ENCODE peak calls at places on chromosome X, in ten cellular contexts. F is endodermal cell, D is mammary epithelial cell, P is fibroblast of mammary gland, A is BJ, M is cardiac muscle cell, Y is A549, Q is neural crest cell, U is cardiac fibroblast, G is ovary. X is an unnamed sample.

GRCh38 chrX:119570351-119570835 is 4.0 kb upstream of the UBE2A start:
- DNase-seq in F (no peak), U (no peak), M (no peak), Y (no peak), G (no peak), D (no peak), P (no peak), Q (no peak), A (no peak), X (no peak)

GRCh38 chrX:124098089-124098488 is 136.6 kb downstream of the STAG2 start:
- DNase-seq in M (peak), F (no peak), D (peak), P (peak), G (no peak), U (peak), Y (no peak), Q (peak), A (no peak), X (peak)

GRCh38 chrX:137707348-137707747 is 141.4 kb downstream of the ZIC3 start:
- DNase-seq in U (no peak), Q (no peak), M (no peak), F (no peak), G (no peak), A (no peak), D (no peak), Y (no peak), P (no peak), X (no peak)

GRCh38 chrX:39903937-39904336 is 193.8 kb downstream of the BCOR start:
- DNase-seq in A (no peak), Y (peak), Q (no peak), G (no peak), U (peak), M (peak), P (peak), D (peak), F (no peak), X (peak)

GRCh38 chrX:78375894-78376293 is 48.5 kb upstream of the CYSLTR1 start:
- DNase-seq in U (peak), D (peak), P (no peak), Y (no peak), A (no peak), Q (no peak), F (no peak), G (no peak), M (no peak), X (no peak)

GRCh38 chrX:84873176-84873575 is 130.5 kb upstream of the APOOL start:
- DNase-seq in A (no peak), G (no peak), F (no peak), P (no peak), Y (no peak), M (no peak), U (no peak), Q (no peak), D (no peak), X (no peak)

GRCh38 chrX:19174401-19175025 is 52.2 kb upstream of the ADGRG2 start:
- DNase-seq in A (no peak), D (peak), M (peak), U (peak), Y (peak), Q (no peak), F (no peak), G (no peak), P (peak), X (peak)

GRCh38 chrX:44903107-44903506 is 30.1 kb downstream of the KDM6A start:
- DNase-seq in G (no peak), A (no peak), P (peak), U (peak), F (no peak), M (peak), D (peak), Y (peak), Q (no peak), X (peak)

GRCh38 chrX:107206697-107207065 is 270 bp downstream of the DNAAF6 start:
- DNase-seq in A (no peak), P (no peak), G (no peak), D (no peak), Q (no peak), M (no peak), Y (no peak), F (no peak), U (no peak), X (no peak)

GRCh38 chrX:68332156-68332823 is 101.0 kb downstream of the OPHN1 start:
- DNase-seq in Y (no peak), P (peak), U (peak), F (peak), M (peak), G (no peak), Q (no peak), A (no peak), D (no peak), X (no peak)

GRCh38 chrX:103372886-103373285 is 3.5 kb upstream of the BEX3 start:
- DNase-seq in U (no peak), M (no peak), D (no peak), G (no peak), F (no peak), P (no peak), Y (no peak), Q (no peak), A (no peak), X (no peak)

GRCh38 chrX:69469975-69470374 is 34.2 kb upstream of the NALF2 start:
- DNase-seq in Q (no peak), A (no peak), D (no peak), Y (no peak), U (no peak), F (no peak), P (no peak), M (no peak), G (no peak), X (no peak)

GRCh38 chrX:112961981-112962380 is 121.3 kb upstream of the AMOT start:
- DNase-seq in G (no peak), Y (no peak), U (peak), A (no peak), M (peak), P (no peak), Q (no peak), F (no peak), D (no peak), X (no peak)

GRCh38 chrX:50211510-50211909 is 6.9 kb downstream of the CCNB3 start:
- DNase-seq in F (peak), G (no peak), M (peak), U (peak), D (peak), Q (no peak), A (no peak), Y (no peak), P (peak), X (peak)

GRCh38 chrX:106585478-106585877 is 26.3 kb upstream of the RADX start:
- DNase-seq in G (no peak), Q (no peak), M (no peak), F (no peak), P (no peak), D (no peak), U (no peak), A (no peak), Y (no peak), X (peak)

GRCh38 chrX:135531813-135532212 is 11.4 kb downstream of the INTS6L start:
- DNase-seq in U (no peak), Y (no peak), F (no peak), G (no peak), A (no peak), D (peak), M (no peak), Q (no peak), P (no peak), X (peak)

GRCh38 chrX:125765347-125765746 is 400.7 kb downstream of the DCAF12L2 start:
- DNase-seq in P (no peak), D (no peak), F (no peak), U (no peak), M (no peak), G (no peak), Y (no peak), Q (no peak), A (no peak), X (no peak)

GRCh38 chrX:51847463-51847862 is 46.0 kb upstream of the MAGED1 start:
- DNase-seq in A (no peak), F (peak), Y (no peak), U (no peak), P (no peak), Q (no peak), M (no peak), D (no peak), G (no peak), X (no peak)

GRCh38 chrX:71128166-71128833 is 9.9 kb downstream of the MED12 start:
- DNase-seq in P (peak), Y (no peak), U (no peak), A (no peak), F (no peak), G (no peak), M (peak), D (no peak), Q (no peak), X (no peak)

GRCh38 chrX:99901091-99901490 is 509.0 kb downstream of the PCDH19 start:
- DNase-seq in A (no peak), M (no peak), D (no peak), G (no peak), Y (no peak), Q (no peak), P (no peak), F (no peak), U (no peak), X (no peak)

GRCh38 chrX:50920132-50920531 is 9.6 kb downstream of the BMP15 start:
- DNase-seq in M (peak), Y (no peak), P (peak), D (peak), F (no peak), U (peak), G (no peak), A (no peak), Q (no peak), X (peak)

GRCh38 chrX:39779952-39780783 is 317.6 kb downstream of the BCOR start:
- DNase-seq in F (peak), G (no peak), Y (no peak), Q (no peak), U (no peak), P (no peak), D (no peak), M (no peak), A (no peak), X (no peak)

GRCh38 chrX:23513121-23513520 is 154.2 kb upstream of the PRDX4 start:
- DNase-seq in A (no peak), F (peak), Y (no peak), Q (no peak), U (no peak), D (no peak), M (no peak), G (no peak), P (no peak), X (no peak)
- TF ChIP-seq CTCF in A (no peak), F (no peak), Y (no peak), Q (no peak), U (no peak), D (no peak), M (no peak), G (no peak), P (no peak), X (no peak)

DNA sequence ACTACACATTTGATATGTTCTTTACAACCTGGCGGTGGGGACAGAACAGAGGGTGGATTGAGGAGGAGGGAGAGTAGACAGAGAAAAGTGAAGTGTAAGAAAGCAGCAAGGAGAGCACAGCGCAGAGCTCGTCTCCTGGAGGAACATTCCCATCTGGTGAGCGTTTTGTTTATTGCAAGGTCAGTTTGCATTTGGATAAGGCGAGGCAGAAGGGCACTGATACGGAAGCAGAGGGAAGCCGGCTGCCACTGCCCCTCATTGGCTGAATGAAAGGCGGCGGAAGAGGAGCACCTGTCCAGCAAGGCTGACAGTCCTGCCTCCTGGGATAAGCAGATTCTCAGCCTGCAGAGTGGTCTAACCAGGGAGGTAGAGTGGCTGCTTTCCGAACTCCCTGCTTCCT is 83.2 kb downstream of the GPR143 start:
- DNase-seq in P (peak), Q (no peak), D (no peak), U (peak), M (peak), A (no peak), Y (no peak), F (peak), G (no peak), X (no peak)
- TF ChIP-seq CTCF in P (no peak), Q (peak), D (no peak), U (peak), M (peak), A (peak), Y (no peak), F (peak), G (no peak), X (no peak)

GRCh38 chrX:53795583-53795982 is 109.1 kb upstream of the HUWE1 start:
- DNase-seq in U (peak), F (peak), Q (no peak), A (no peak), P (peak), D (no peak), Y (no peak), G (no peak), M (peak), X (no peak)

GRCh38 chrX:53798281-53798680 is 111.8 kb upstream of the HUWE1 start:
- DNase-seq in U (no peak), A (no peak), F (no peak), Y (no peak), Q (no peak), G (no peak), M (no peak), D (no peak), P (no peak), X (no peak)

GRCh38 chrX:53794181-53794580 is 107.7 kb upstream of the HUWE1 start:
- DNase-seq in A (no peak), D (no peak), M (no peak), U (no peak), Y (no peak), G (no peak), P (no peak), Q (no peak), F (no peak), X (no peak)
- TF ChIP-seq CTCF in A (no peak), D (no peak), M (no peak), U (no peak), Y (no peak), G (no peak), P (no peak), Q (no peak), F (no peak), X (no peak)

DNA sequence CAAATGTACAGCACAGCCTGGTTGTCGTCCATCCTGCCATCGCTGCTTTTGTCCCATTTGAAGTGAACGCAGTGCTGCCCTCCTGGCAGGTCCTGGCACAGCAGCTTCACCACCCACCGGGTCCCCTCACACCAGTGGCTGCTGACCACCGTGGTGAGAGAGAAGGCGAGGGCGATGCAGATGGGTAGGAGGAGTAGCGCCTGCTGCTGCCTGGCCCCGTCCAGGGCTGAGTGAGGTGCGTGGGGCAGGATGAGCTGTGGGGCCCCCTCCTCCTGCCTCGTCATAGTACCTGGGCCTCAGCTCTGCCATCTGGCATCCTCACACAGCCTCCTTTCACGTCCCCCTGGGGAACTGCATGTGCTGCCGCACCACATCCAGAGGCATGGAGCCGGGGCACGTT is 1.8 kb downstream of the DCAF8L2 start:
- DNase-seq in Q (no peak), P (no peak), Y (no peak), D (no peak), G (no peak), M (no peak), U (no peak), F (peak), A (no peak), X (no peak)
- TF ChIP-seq CTCF in Q (no peak), P (no peak), Y (no peak), D (no peak), G (no peak), M (no peak), U (no peak), F (peak), A (no peak), X (no peak)

GRCh38 chrX:139192386-139192961 is 338.1 kb upstream of the F9 start:
- DNase-seq in G (no peak), Y (no peak), Q (no peak), U (no peak), M (no peak), F (no peak), P (no peak), A (no peak), D (no peak), X (no peak)
- TF ChIP-seq CTCF in G (no peak), Y (no peak), Q (no peak), U (no peak), M (no peak), F (no peak), P (no peak), A (no peak), D (no peak), X (no peak)

GRCh38 chrX:132614297-132614696 is 125.5 kb upstream of the MBNL3 start:
- DNase-seq in P (peak), Q (no peak), G (no peak), D (no peak), Y (no peak), A (no peak), U (peak), F (peak), M (no peak), X (peak)

GRCh38 chrX:132612990-132613564 is 124.2 kb upstream of the MBNL3 start:
- DNase-seq in M (peak), Y (no peak), F (peak), U (peak), D (peak), Q (peak), A (no peak), P (peak), G (peak), X (peak)

GRCh38 chrX:132618810-132619209 is 130.0 kb upstream of the MBNL3 start:
- DNase-seq in U (no peak), F (no peak), Q (no peak), Y (no peak), P (no peak), A (no peak), M (no peak), G (no peak), D (no peak), X (no peak)

GRCh38 chrX:132613801-132614200 is 125.0 kb upstream of the MBNL3 start:
- DNase-seq in Y (no peak), U (no peak), Q (no peak), M (no peak), F (no peak), A (no peak), G (no peak), D (no peak), P (no peak), X (no peak)

DNA sequence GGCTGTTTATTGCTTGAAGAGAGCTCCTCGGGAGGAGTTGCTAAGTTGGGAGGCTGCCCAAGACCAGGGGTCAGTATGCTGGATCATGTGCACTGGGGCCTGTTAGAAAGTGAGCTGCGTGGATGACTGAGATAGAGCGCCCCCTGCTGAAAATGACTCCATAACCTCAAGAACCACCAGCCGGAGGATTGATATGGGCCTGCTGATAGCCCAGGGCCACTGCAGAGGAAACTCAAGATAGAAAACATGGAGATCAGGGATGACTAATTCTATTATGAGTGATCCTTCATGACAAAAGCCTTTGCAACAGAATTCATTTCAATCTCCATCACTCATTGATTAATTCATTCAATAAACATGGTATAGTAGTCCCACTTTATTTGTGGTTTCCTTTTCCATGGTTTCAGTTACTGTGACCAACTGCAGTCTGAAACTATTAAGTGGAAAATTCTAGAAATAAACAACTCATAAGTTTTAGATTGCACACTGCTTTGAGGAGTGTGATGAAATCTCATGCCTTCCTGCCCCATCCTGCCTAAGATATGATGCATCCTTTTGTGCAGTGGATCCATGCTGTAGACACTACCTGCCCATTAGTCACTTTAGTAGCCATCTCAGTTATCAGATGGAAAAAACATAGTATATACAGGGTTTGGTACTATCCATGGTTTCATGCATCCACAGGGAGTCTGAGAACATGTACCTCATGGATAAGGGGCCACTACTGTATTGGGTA is 126.7 kb upstream of the MBNL3 start:
- DNase-seq in Q (peak), A (no peak), G (peak), P (peak), Y (no peak), F (peak), M (peak), U (peak), D (peak), X (peak)
- TF ChIP-seq CTCF in Q (peak), A (peak), G (no peak), P (peak), Y (peak), F (peak), M (peak), U (peak), D (peak), X (peak)

GRCh38 chrX:96688789-96689188 is 4.1 kb downstream of the DIAPH2 start:
- DNase-seq in A (no peak), P (no peak), U (no peak), F (peak), D (no peak), G (no peak), Y (no peak), Q (no peak), M (no peak), X (no peak)

GRCh38 chrX:96682516-96682915 is 2.1 kb upstream of the DIAPH2 start:
- DNase-seq in A (no peak), Q (no peak), P (no peak), Y (no peak), U (no peak), F (no peak), G (no peak), M (no peak), D (no peak), X (no peak)

GRCh38 chrX:96683997-96684338 is 674 bp upstream of the DIAPH2 start:
- DNase-seq in P (peak), M (peak), D (no peak), G (no peak), Y (no peak), U (no peak), A (no peak), F (no peak), Q (no peak), X (no peak)

GRCh38 chrX:96685205-96686099 is 810 bp downstream of the DIAPH2 start:
- DNase-seq in Y (no peak), G (peak), U (peak), D (peak), A (no peak), P (peak), M (peak), F (peak), Q (peak), X (peak)

DNA sequence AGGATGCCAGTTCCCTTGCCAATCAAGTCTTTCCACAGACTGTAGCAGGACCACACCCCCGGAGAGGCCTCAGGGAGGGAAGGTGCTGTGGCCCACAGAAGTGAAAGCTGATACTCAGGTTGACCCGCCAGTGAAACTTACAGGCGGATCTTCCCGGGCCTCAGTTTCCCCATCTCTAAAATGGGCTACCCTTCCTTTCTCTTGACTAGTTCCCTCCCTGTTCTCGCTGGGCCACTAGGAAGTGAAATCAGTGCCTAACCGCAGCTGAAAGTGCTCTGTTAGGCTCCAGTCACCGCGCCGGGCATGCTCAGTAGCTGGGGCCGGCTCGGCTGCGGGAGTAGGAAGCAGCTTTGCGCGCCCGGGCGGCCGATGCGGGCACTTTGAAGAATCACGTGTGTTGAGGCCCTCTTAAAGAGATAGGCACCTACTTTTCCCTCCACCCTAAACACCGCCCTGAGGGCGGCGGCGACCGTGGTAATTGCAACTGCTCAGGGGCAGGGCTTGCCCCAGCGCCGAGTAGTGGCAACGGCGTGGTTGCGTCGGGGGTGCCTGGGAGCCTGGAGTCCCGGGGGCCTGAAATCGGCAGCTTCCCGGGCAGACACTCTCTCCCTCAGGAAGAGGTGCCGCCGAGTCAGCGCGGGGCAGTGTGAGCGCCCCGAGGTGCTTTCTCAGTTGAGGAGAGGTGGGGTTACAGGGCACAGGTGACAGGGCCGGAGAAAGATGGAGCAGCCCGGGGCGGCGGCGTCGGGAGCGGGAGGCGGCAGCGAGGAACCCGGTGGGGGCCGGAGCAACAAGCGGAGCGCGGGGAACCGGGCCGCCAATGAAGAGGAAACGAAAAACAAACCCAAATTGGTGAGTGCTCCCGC is at the start of gene DIAPH2:
- DNase-seq in D (peak), P (peak), A (peak), M (peak), U (peak), Q (peak), Y (peak), G (peak), F (peak), X (peak)
- TF ChIP-seq CTCF in D (no peak), P (no peak), A (peak), M (peak), U (peak), Q (peak), Y (no peak), G (no peak), F (peak), X (no peak)

X was measured in MCF 10A.